ENCODE peak calls at places on chromosomes 11 and 22, in ten cellular contexts. V, W, Y, L, Z, E, G, T, R and H are unnamed samples.

GRCh38 chr11:123250811-123251655 is 56.0 kb upstream of the CLMP start:
- DNase-seq in V (no peak), E (no peak), L (no peak), T (no peak), W (no peak), R (no peak), G (no peak), Y (no peak), Z (no peak), H (no peak)

GRCh38 chr11:33135216-33135615 is 26.1 kb downstream of the CSTF3 start:
- DNase-seq in R (no peak), Z (no peak), T (no peak), V (no peak), E (no peak), G (no peak), Y (no peak), W (no peak), L (no peak), H (no peak)

GRCh38 chr11:128513915-128514681 is 73.3 kb downstream of the ETS1 start:
- DNase-seq in W (no peak), G (no peak), T (no peak), E (no peak), L (no peak), Z (no peak), R (no peak), Y (no peak), V (no peak), H (no peak)

GRCh38 chr11:120400564-120401364 is 64.6 kb downstream of the ARHGEF12 start:
- DNase-seq in L (no peak), G (no peak), Y (peak), V (no peak), Z (no peak), R (no peak), E (peak), T (peak), W (peak), H (no peak)

GRCh38 chr22:46267431-46268279 is at the start of gene TTC38:
- DNase-seq in Z (peak), T (no peak), V (peak), R (peak), L (peak), Y (peak), G (no peak), E (peak), W (peak), H (peak)

GRCh38 chr11:116885951-116886629 is 48.7 kb upstream of the APOA1 start:
- DNase-seq in R (no peak), G (no peak), E (no peak), Z (no peak), T (no peak), L (no peak), W (no peak), Y (no peak), V (no peak), H (no peak)

GRCh38 chr11:30710216-30710615 is 124.1 kb upstream of the MPPED2 start:
- DNase-seq in V (no peak), E (no peak), R (no peak), L (no peak), Z (no peak), Y (no peak), G (no peak), T (no peak), W (peak), H (no peak)

GRCh38 chr11:96091476-96091875 is 167.6 kb upstream of the MTMR2 start:
- DNase-seq in G (no peak), V (no peak), Y (no peak), Z (no peak), E (no peak), L (no peak), W (no peak), R (peak), T (peak), H (no peak)

GRCh38 chr11:127002669-127003259 is 2.2 kb upstream of the KIRREL3 start:
- DNase-seq in Z (no peak), G (no peak), Y (no peak), L (no peak), T (no peak), R (no peak), W (no peak), V (no peak), E (no peak), H (no peak)

GRCh38 chr11:66287256-66288137 is 1.4 kb downstream of the YIF1A start:
- DNase-seq in L (no peak), Y (no peak), R (peak), G (no peak), T (no peak), Z (no peak), V (no peak), E (no peak), W (no peak), H (no peak)

DNA sequence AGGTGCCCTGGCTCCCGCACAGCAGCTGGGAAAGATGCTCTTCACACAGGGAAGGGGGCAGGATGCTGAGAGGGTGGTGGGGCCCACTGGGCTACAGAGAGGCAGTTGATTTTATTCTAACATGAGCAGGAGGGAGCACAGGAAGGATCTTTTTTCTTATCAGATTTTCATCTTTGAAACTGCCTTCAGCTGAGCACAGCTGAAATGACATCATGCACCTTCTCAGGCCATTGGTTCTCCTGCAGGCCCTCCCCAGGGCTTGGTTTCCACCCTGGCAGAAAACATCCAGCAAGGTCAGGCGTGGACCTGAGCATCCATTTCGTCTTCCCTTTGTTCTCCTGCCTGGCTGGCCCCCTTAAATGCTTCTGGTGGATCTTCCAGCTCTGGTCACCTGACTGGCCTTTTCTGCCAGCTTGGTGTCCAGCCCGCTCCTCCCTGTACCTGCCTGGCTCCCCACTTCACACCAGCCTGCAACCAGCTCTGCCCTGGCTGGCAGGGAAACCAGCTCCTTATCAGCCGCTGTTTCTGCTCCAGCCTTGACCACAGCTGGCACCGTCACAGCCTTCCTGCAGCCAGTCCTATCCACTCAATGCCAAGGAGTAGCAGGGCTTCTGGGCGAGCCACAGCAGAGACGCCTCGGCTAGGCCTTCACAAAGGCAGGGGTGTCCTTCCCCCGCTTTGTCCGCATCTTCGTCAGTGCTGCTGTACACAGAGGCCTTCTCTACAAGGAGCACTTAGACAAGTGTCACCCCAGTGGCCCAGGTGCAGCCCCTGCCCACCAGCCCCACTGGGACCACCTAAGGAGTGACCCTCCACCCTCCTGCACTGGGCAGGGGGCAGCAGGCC is 36.5 kb downstream of the TOM1 start:
- DNase-seq in W (no peak), V (peak), L (no peak), E (no peak), Y (no peak), R (no peak), T (no peak), Z (peak), G (no peak), H (no peak)
- TF ChIP-seq POLR2AphosphoS5 in W (no peak), V (no peak), L (no peak), E (no peak), Y (no peak), R (no peak), T (no peak), Z (no peak), G (no peak), H (no peak)

DNA sequence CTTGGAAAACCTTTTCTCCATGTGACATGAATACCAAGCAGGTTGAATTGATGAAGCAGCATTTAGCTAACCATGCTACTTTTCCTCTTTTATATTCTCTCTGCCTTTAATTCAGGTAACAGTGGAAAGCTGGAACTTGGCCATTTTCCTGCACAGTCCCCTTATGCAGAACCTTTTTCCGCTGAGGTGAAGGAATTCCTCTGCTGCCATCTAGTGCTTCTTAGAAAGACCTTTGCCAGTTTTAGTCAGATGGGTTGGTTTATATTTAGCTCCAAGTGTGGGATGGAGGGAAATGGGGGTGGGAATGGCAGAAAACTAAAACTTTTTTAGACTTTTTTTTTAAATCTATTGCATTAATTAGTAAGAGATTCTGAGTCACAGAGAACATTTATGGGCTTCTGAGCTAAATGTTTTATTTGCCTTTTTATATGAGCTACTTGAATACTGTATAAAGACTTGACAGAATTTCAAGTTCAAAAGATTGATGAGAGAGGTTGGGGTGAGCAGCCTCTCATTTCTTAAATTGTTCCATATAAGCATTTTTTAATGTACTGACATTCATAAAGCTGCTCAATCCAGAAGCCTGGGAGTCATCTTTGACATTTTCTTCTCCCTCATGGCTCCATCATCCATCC is 153.9 kb upstream of the ZC3H12C start:
- DNase-seq in V (no peak), T (peak), W (peak), Y (peak), L (no peak), R (peak), E (peak), G (no peak), Z (no peak), H (no peak)
- TF ChIP-seq POLR2AphosphoS5 in V (peak), T (no peak), W (no peak), Y (no peak), L (no peak), R (no peak), E (no peak), G (no peak), Z (no peak), H (no peak)

GRCh38 chr11:512895-513595 is 6.0 kb upstream of the RNH1 start:
- DNase-seq in T (no peak), R (no peak), E (no peak), Z (no peak), Y (no peak), W (no peak), G (no peak), L (no peak), V (no peak), H (no peak)
- TF ChIP-seq POLR2AphosphoS5 in T (no peak), R (no peak), E (no peak), Z (no peak), Y (no peak), W (no peak), G (no peak), L (no peak), V (no peak), H (no peak)

DNA sequence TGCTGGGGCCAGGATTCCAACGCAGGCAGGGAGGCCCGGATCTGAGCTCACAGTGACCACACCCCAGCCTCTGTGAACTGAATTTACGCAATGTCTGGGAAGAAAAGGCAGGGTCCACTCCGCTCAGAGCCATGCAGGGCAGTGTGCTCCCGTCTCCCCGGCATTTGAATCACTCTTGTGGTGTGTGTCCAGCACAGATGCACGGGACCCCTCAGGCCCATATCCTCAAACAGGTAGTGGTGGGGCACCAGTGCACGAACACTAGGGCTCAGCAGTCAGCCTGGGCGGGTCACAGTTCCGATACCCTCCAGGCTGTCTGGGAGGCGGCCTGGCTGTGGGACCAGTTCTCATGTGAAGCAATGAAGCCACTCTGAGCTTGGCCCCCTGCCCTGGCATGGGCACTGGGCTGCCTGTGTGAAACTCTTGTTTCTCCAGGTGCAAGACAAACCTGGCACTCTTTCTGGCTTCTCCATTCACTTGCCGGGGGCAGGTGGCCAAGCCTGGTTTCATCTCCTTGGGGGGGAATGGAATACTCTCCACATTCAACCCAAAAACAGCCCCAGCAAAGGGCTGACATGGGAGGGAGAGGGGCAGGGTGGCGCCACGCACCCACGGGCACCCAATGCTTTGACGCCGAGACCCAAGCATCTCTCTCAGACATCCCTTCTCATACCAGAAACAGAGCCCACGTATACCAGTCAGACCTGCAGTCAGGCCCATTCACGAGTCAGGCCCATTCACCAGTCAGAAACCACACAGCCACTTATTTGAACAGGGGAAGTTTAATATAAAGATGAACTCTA is 14.3 kb downstream of the DHCR7 start:
- DNase-seq in T (no peak), R (no peak), W (peak), G (no peak), Y (no peak), E (peak), Z (no peak), V (peak), L (no peak), H (no peak)
- TF ChIP-seq POLR2AphosphoS5 in T (no peak), R (no peak), W (peak), G (no peak), Y (no peak), E (no peak), Z (no peak), V (no peak), L (no peak), H (no peak)

GRCh38 chr11:110296226-110297081 is at the start of gene RDX:
- DNase-seq in G (no peak), W (peak), Y (peak), L (peak), R (peak), E (peak), V (peak), T (no peak), Z (peak), H (peak)

GRCh38 chr11:110295086-110295485 is 1.3 kb downstream of the RDX start:
- DNase-seq in W (no peak), G (no peak), T (no peak), E (no peak), L (no peak), Z (no peak), V (no peak), R (no peak), Y (no peak), H (no peak)

GRCh38 chr11:110294509-110294908 is 1.9 kb downstream of the RDX start:
- DNase-seq in T (no peak), Z (no peak), L (no peak), W (no peak), E (no peak), Y (no peak), R (no peak), G (no peak), V (no peak), H (no peak)

GRCh38 chr11:110297082-110297725 is 790 bp upstream of the RDX start:
- DNase-seq in W (no peak), V (no peak), Z (no peak), R (no peak), Y (no peak), E (no peak), L (no peak), G (no peak), T (no peak), H (no peak)

GRCh38 chr11:110295487-110296225 is 758 bp downstream of the RDX start:
- DNase-seq in R (peak), E (peak), Y (no peak), G (no peak), V (peak), W (peak), T (no peak), Z (peak), L (peak), H (peak)
- TF ChIP-seq POLR2AphosphoS5 in R (no peak), E (no peak), Y (peak), G (no peak), V (no peak), W (no peak), T (no peak), Z (no peak), L (no peak), H (peak)

DNA sequence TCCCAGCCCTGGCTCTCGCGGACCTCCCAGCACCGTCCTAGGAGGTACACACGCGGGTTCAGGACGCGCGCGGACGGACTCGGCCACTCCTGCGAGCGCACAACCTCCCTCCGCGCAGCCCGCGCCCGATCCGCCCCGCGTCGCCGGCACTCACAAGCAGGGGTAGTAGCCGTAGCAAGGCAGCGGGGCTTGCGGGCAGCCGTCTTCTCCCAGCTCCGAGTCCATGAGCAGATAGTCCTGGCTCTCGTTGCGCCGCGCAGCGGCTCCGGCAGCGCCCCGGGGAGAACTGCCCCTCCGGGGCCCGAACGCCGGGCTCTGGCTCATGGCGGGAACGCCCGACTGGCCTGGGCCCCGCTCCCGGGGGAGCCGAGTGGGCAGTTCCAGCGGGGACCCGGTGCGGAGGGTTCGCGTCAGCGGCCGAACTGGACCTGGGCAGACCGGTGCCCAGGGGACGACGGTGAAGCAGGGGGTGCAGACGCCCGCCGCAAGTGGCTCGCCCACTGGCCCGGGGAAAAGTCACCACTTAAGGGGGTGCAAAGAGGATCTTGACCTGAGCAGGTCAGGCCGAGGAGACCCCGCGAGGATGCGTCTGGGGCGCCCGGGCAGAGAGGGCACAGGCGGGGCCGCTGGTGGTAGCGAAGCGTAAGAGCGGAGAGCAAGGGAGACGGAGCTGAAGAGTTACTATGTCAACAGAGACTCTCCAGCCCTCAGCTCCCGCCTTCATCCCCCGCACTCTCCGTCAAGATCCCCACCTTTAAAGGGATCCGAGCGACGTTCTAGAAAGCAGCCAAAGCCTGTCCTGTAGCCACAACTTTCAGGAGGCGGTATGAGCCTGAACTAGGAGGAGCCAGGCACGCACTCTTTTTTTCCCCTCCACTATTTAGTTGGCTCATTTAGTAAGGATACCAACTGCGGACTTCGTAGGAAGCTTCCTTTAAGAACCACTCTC is at the start of gene TRPC6:
- DNase-seq in Y (no peak), E (peak), W (peak), L (no peak), T (no peak), R (no peak), Z (peak), V (no peak), G (no peak), H (no peak)
- TF ChIP-seq POLR2AphosphoS5 in Y (no peak), E (no peak), W (peak), L (no peak), T (no peak), R (no peak), Z (peak), V (no peak), G (no peak), H (no peak)

GRCh38 chr22:32852346-32853251 is 51.1 kb downstream of the TIMP3 start:
- DNase-seq in Y (no peak), R (no peak), G (no peak), T (no peak), Z (peak), E (no peak), L (no peak), W (peak), V (no peak), H (no peak)
- TF ChIP-seq POLR2AphosphoS5 in Y (no peak), R (no peak), G (no peak), T (no peak), Z (peak), E (no peak), L (peak), W (peak), V (no peak), H (no peak)

GRCh38 chr22:28750471-28750881 is 8.6 kb downstream of the HSCB start:
- DNase-seq in E (no peak), Y (no peak), Z (no peak), L (no peak), V (no peak), T (peak), R (no peak), W (no peak), G (no peak), H (no peak)
- TF ChIP-seq POLR2AphosphoS5 in E (no peak), Y (no peak), Z (no peak), L (no peak), V (no peak), T (no peak), R (no peak), W (no peak), G (no peak), H (no peak)

GRCh38 chr22:43570531-43571144 is 158.8 kb downstream of the MPPED1 start:
- DNase-seq in T (no peak), Z (no peak), R (no peak), V (no peak), W (no peak), L (no peak), Y (no peak), G (no peak), E (no peak), H (no peak)
- TF ChIP-seq POLR2AphosphoS5 in T (no peak), Z (no peak), R (no peak), V (no peak), W (no peak), L (no peak), Y (no peak), G (no peak), E (no peak), H (no peak)